ENCODE peak calls at places on chromosomes 11 and 22, in four cellular contexts. O is HFF-Myc, Y is glutamatergic neuron, C is neural progenitor cell. T is an unnamed sample.

GRCh38 chr22:36762687-36763260 is 13.1 kb downstream of the IFT27 start:
- DNase-seq in Y (no peak), O (no peak), C (no peak), T (no peak)

GRCh38 chr11:133887692-133888332 is 42.5 kb upstream of the SPATA19 start:
- DNase-seq in O (no peak), Y (no peak), C (no peak), T (no peak)

GRCh38 chr11:117188620-117189081 is 10.1 kb downstream of the SIDT2 start:
- DNase-seq in O (no peak), Y (peak), C (no peak), T (peak)

GRCh38 chr11:17351510-17352176 is at the start of gene NCR3LG1:
- DNase-seq in C (peak), O (no peak), Y (peak), T (peak)

GRCh38 chr11:66133216-66133775 is 63.2 kb downstream of the PACS1 start:
- DNase-seq in C (no peak), Y (no peak), O (no peak), T (no peak)

GRCh38 chr11:130712480-130712879 is 203.8 kb downstream of the SNX19 start:
- DNase-seq in Y (no peak), O (no peak), C (no peak), T (no peak)

GRCh38 chr11:66421492-66422205 is 814 bp downstream of the NPAS4 start:
- DNase-seq in O (peak), C (peak), Y (peak), T (peak)

GRCh38 chr11:82814379-82814778 is 80.7 kb upstream of the FAM181B start:
- DNase-seq in O (no peak), Y (no peak), C (peak), T (no peak)

GRCh38 chr11:114135737-114136151 is 76.2 kb downstream of the ZBTB16 start:
- DNase-seq in Y (no peak), C (peak), O (no peak), T (no peak)

GRCh38 chr11:111733009-111733408 is 33.2 kb downstream of the PPP2R1B start:
- DNase-seq in C (no peak), Y (no peak), O (no peak), T (no peak)

GRCh38 chr11:76623171-76623883 is 47.2 kb downstream of the LRRC32 start:
- DNase-seq in C (no peak), O (peak), Y (no peak), T (no peak)

GRCh38 chr22:37802310-37803194 is 5.2 kb upstream of the GCAT start:
- DNase-seq in O (no peak), Y (peak), C (peak), T (no peak)

GRCh38 chr22:23251445-23252093 is 71.3 kb downstream of the BCR start:
- DNase-seq in C (no peak), Y (no peak), O (peak), T (no peak)

GRCh38 chr11:2988996-2989395 is 3.1 kb downstream of the NAP1L4 start:
- DNase-seq in C (no peak), Y (no peak), O (no peak), T (no peak)

GRCh38 chr11:66113132-66113856 is 43.2 kb downstream of the PACS1 start:
- DNase-seq in C (no peak), Y (no peak), O (peak), T (no peak)

GRCh38 chr22:22818861-22819855 is 68.5 kb upstream of the IGLL5 start:
- DNase-seq in Y (no peak), O (no peak), C (no peak), T (peak)

GRCh38 chr11:114228401-114229061 is 67.7 kb upstream of the NNMT start:
- DNase-seq in C (no peak), Y (peak), O (no peak), T (no peak)

GRCh38 chr11:65859812-65860277 is 388 bp upstream of the MUS81 start:
- DNase-seq in C (peak), Y (no peak), O (no peak), T (no peak)

GRCh38 chr11:34909955-34910354 is 6.2 kb downstream of the APIP start:
- DNase-seq in C (no peak), O (no peak), Y (no peak), T (no peak)

GRCh38 chr11:35796542-35796941 is 134.0 kb downstream of the TRIM44 start:
- DNase-seq in C (no peak), O (peak), Y (no peak), T (no peak)

GRCh38 chr11:103395612-103396011 is 286.4 kb downstream of the DYNC2H1 start:
- DNase-seq in Y (no peak), O (no peak), C (no peak), T (no peak)

GRCh38 chr11:64793271-64794160 is 9.5 kb downstream of the MAP4K2 start:
- DNase-seq in Y (no peak), O (no peak), C (no peak), T (no peak)

GRCh38 chr22:19675428-19675827 is 38.9 kb upstream of the SEPTIN5 start:
- DNase-seq in Y (no peak), C (no peak), O (no peak), T (no peak)

GRCh38 chr11:130773436-130773835 is 142.8 kb downstream of the SNX19 start:
- DNase-seq in Y (no peak), C (no peak), O (no peak), T (no peak)

GRCh38 chr11:117972589-117973445 is 13.4 kb upstream of the IL10RA start:
- DNase-seq in C (no peak), O (no peak), Y (no peak), T (no peak)

GRCh38 chr11:128069665-128070064 is 517.7 kb downstream of the ETS1 start:
- DNase-seq in O (no peak), C (no peak), Y (no peak), T (no peak)

GRCh38 chr22:49152146-49152929 is 675.3 kb downstream of the BRD1 start:
- DNase-seq in Y (no peak), C (peak), O (no peak), T (peak)

GRCh38 chr11:43644626-43645299 is 35.8 kb upstream of the HSD17B12 start:
- DNase-seq in C (no peak), Y (no peak), O (no peak), T (no peak)

GRCh38 chr22:24072361-24072760 is 61.3 kb downstream of the CABIN1 start:
- DNase-seq in O (no peak), Y (no peak), C (no peak), T (no peak)

GRCh38 chr11:29326757-29327156 is 690.1 kb downstream of the KCNA4 start:
- DNase-seq in O (no peak), Y (no peak), C (no peak), T (no peak)

GRCh38 chr22:28955817-28956216 is 72.4 kb downstream of the ZNRF3 start:
- DNase-seq in C (no peak), O (no peak), Y (no peak), T (no peak)

GRCh38 chr11:12244156-12244555 is 133.2 kb upstream of the PARVA start:
- DNase-seq in O (no peak), Y (no peak), C (no peak), T (no peak)

GRCh38 chr11:10858505-10859360 is 880 bp upstream of the ZBED5 start:
- DNase-seq in O (no peak), C (peak), Y (peak), T (peak)

GRCh38 chr11:17972987-17973386 is 39.9 kb downstream of the SERGEF start:
- DNase-seq in Y (peak), C (peak), O (peak), T (no peak)

GRCh38 chr11:133157180-133157579 is 375.1 kb downstream of the OPCML start:
- DNase-seq in C (peak), Y (peak), O (no peak), T (no peak)

GRCh38 chr11:124725719-124726105 is 14.0 kb upstream of the NRGN start:
- DNase-seq in Y (no peak), O (no peak), C (no peak), T (no peak)

GRCh38 chr22:29055192-29055830 is 6.3 kb downstream of the C22orf31 start:
- DNase-seq in Y (no peak), C (peak), O (no peak), T (no peak)

GRCh38 chr22:39431821-39432251 is 25.0 kb upstream of the MGAT3 start:
- DNase-seq in C (no peak), Y (no peak), O (no peak), T (no peak)

GRCh38 chr22:18001040-18001893 is 23.1 kb downstream of the MICAL3 start:
- DNase-seq in Y (peak), C (peak), O (peak), T (peak)
- TF ChIP-seq CTCF in Y (no peak), C (peak), O (peak), T (peak)

GRCh38 chr11:95138448-95138847 is 48.8 kb downstream of the ENDOD1 start:
- DNase-seq in Y (no peak), C (no peak), O (no peak), T (no peak)
- TF ChIP-seq CTCF in Y (no peak), C (peak), O (no peak), T (peak)

DNA sequence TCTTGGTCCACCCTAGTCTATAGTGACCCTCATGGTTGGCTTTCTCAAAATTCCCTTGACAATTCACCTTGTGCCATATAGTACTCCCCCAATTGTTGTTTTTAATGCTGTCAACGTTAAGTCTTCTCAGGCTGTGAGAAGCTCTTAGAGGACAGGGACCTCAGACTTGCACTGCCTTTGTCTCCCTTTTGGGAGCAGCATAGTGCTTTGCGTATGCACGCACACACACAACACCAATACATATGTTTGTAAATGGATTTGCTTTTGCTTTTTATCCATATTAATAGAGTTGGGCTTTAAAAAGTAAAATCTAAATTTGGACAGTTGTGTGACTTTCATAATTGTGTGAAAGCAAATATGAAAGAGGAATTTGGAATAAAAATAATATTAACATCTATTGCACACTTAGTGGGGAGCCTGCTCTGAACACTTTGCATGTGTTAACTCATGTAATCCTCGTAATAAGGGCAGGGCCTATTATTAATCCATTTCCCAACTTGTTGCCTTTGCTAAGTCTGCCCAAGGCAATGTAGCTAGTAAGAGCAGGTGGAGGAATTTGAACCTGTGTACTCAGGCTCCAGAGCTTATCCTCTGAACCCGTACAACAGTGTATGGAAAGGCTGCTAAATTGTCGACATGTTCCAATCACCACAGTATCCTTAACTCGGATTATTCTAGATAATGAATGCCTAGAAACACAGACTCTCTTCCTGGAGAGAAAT is 257.7 kb upstream of the NARS2 start:
- DNase-seq in Y (no peak), O (no peak), C (no peak), T (no peak)
- TF ChIP-seq CTCF in Y (no peak), O (peak), C (peak), T (no peak)

DNA sequence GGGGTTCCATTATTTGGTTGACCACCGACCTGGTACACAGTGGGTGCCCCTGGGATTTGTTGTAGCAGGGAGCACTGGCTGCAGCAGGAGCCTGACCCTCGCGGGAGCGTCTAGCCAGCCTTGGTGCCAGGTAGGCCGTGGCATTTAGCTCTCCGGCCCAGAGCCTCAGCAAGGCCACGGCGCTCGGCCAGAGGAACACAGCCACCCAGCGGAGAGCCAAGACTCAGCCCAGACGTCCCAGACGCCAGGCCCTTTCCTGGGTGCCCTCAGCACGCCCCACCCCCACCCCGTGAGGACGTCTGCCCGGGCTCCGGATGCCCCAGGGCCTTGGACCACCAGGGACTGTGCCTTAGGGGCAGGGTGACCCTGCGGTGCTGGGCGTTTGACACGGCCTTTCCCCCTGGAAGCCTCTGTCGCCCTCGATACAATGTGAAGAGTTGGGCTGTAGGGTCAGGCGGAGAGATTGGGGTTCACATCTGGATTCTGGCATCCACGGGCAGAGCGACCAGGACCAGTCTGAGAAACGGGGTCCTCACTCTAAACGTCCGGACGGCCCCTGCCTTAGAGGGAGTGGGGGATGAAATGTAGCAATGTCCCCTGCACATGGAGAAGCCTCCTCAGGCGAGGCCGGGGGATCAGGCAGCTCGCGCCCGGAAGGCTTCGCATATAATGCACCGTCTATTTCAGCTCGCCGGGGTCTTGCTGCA is 99.2 kb upstream of the FGF3 start:
- DNase-seq in C (no peak), Y (peak), O (no peak), T (no peak)
- TF ChIP-seq CTCF in C (no peak), Y (no peak), O (no peak), T (no peak)

GRCh38 chr11:86275493-86276370 is 26.3 kb upstream of the HIKESHI start:
- DNase-seq in C (no peak), O (no peak), Y (no peak), T (no peak)

GRCh38 chr11:86274999-86275398 is 27.0 kb upstream of the HIKESHI start:
- DNase-seq in Y (no peak), O (no peak), C (no peak), T (no peak)

GRCh38 chr11:86278226-86278625 is 23.8 kb upstream of the HIKESHI start:
- DNase-seq in Y (no peak), C (no peak), O (no peak), T (no peak)

GRCh38 chr11:86277741-86278140 is 24.3 kb upstream of the HIKESHI start:
- DNase-seq in C (no peak), Y (no peak), O (no peak), T (no peak)

DNA sequence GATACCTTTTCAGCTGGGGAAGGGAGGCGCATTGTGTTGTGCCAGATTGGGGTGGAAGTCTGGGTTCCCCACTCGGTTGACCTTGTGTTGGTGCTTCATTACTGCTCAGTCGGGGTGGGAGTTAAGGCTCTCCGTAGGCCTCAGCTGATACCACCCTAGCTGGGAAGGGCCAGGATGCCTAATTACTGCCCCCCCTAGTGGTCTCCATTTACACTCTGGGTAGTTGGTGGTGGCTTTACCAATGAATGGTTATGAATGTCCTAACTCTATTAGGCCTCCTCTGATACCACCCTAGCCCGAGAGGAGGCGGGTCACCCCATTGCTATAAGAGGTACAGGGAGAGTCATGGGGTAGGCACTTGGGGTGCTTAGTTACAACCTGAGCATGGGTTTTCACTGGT is 27.5 kb upstream of the HIKESHI start:
- DNase-seq in C (peak), O (no peak), Y (no peak), T (no peak)
- TF ChIP-seq CTCF in C (peak), O (peak), Y (no peak), T (no peak)

GRCh38 chr11:32215157-32215556 is 124.3 kb downstream of the RCN1 start:
- DNase-seq in Y (no peak), O (no peak), C (no peak), T (no peak)
- TF ChIP-seq CTCF in Y (no peak), O (no peak), C (no peak), T (no peak)